ENCODE peak calls at places on chromosomes 12 and 14, in six cellular contexts. L is T-helper 2 cell, D is Calu3, A is fibroblast of the conjunctiva, S is GM23338, M is GM10248. R is an unnamed sample.

GRCh38 chr14:71731096-71731495 is 201.1 kb upstream of the RGS6 start:
- DNase-seq in L (no peak), D (no peak), A (no peak), S (no peak), M (no peak), R (no peak)

GRCh38 chr12:96233941-96234461 is 39.8 kb downstream of the ELK3 start:
- DNase-seq in L (no peak), D (no peak), A (peak), S (no peak), M (no peak), R (no peak)

GRCh38 chr14:36805116-36805515 is 143.5 kb downstream of the PAX9 start:
- DNase-seq in L (no peak), D (no peak), A (no peak), S (peak), M (no peak), R (no peak)

GRCh38 chr12:130162771-130163460 is 652 bp downstream of the FZD10 start:
- DNase-seq in L (no peak), D (no peak), A (no peak), S (no peak), M (no peak), R (no peak)

GRCh38 chr12:22332191-22332590 is 2.3 kb downstream of the ST8SIA1 start:
- DNase-seq in L (no peak), D (no peak), A (no peak), S (no peak), M (no peak), R (no peak)

GRCh38 chr14:83463500-83464098 is 1929.9 kb upstream of the SEL1L start:
- DNase-seq in L (no peak), D (no peak), A (peak), S (peak), M (no peak), R (no peak)

GRCh38 chr14:99524091-99524661 is 43.0 kb downstream of the CCNK start:
- DNase-seq in L (no peak), D (no peak), A (no peak), S (no peak), M (no peak), R (no peak)

GRCh38 chr14:65958664-65959562 is 527.3 kb upstream of the CCDC196 start:
- DNase-seq in L (no peak), D (no peak), A (peak), S (peak), M (peak), R (no peak)

GRCh38 chr12:52672321-52672933 is 7.8 kb downstream of the KRT1 start:
- DNase-seq in L (no peak), D (no peak), A (no peak), S (no peak), M (no peak), R (no peak)

R was measured in natural killer cell treated with Interleukin-12 subunit alpha and Interleukin-12 subunit beta and Interleukin-15 and Interleukin-18, amount 100 ng/mL, for 72 hours.